ENCODE peak calls at places on chromosomes 1 and 21, in four cellular contexts. Y is kidney epithelial cell, C is lung, P is mammary epithelial cell. I is an unnamed sample.
A peak's percentile ranks its signal among the peaks of the same experiment; 100 is the strongest.

GRCh38 chr1:197224160-197224559 is 43.9 kb upstream of the CRB1 start:
- DNase-seq in P (no peak), C (no peak), Y (no peak), I (no peak)

GRCh38 chr1:225919906-225920305 is 4.1 kb downstream of the PYCR2 start:
- DNase-seq in C (peak; percentile 59), Y (peak; percentile 54), P (peak; percentile 83), I (peak; percentile 86)

GRCh38 chr1:209720826-209721225 is 16.2 kb downstream of the HSD11B1 start:
- DNase-seq in Y (no peak), C (no peak), P (no peak), I (no peak)

GRCh38 chr1:14755518-14756252 is 157.2 kb downstream of the KAZN start:
- DNase-seq in Y (no peak), C (no peak), P (peak; percentile 62), I (no peak)

GRCh38 chr1:228243093-228243492 is 35.2 kb downstream of the OBSCN start:
- DNase-seq in Y (no peak), P (no peak), C (no peak), I (no peak)

GRCh38 chr1:115299266-115299665 is 38.8 kb downstream of the NGF start:
- DNase-seq in P (peak; percentile 78), C (no peak), Y (no peak), I (peak; percentile 70)

GRCh38 chr1:75785320-75785963 is 614 bp upstream of the RABGGTB start:
- DNase-seq in C (no peak), P (no peak), Y (no peak), I (no peak)

GRCh38 chr1:218658899-218659298 is 313.8 kb downstream of the TGFB2 start:
- DNase-seq in C (no peak), P (peak; percentile 79), Y (peak; percentile 96), I (peak; percentile 91)

GRCh38 chr1:168801032-168801745 is 72.2 kb upstream of the DPT start:
- DNase-seq in P (no peak), Y (no peak), C (no peak), I (no peak)

GRCh38 chr1:23389846-23390321 is 20.2 kb upstream of the ZNF436 start:
- DNase-seq in P (no peak), C (no peak), Y (no peak), I (no peak)

GRCh38 chr1:211654838-211655787 is 20.3 kb downstream of the NEK2 start:
- DNase-seq in C (peak; percentile 85), Y (no peak), P (peak; percentile 68), I (peak; percentile 79)

GRCh38 chr1:84298336-84298687 is 3.2 kb upstream of the SAMD13 start:
- DNase-seq in P (peak; percentile 7), Y (no peak), C (peak; percentile 33), I (no peak)

GRCh38 chr1:230317823-230318819 is 108.0 kb downstream of the PGBD5 start:
- DNase-seq in P (no peak), C (no peak), Y (no peak), I (no peak)

GRCh38 chr1:245091818-245092637 is 62.8 kb upstream of the KIF26B start:
- DNase-seq in P (peak; percentile 92), Y (peak; percentile 96), C (peak; percentile 48), I (peak; percentile 84)

GRCh38 chr1:169538998-169539871 is 47.0 kb downstream of the F5 start:
- DNase-seq in C (no peak), P (peak; percentile 82), Y (peak; percentile 41), I (peak; percentile 96)

GRCh38 chr1:38243106-38243505 is 196.5 kb upstream of the POU3F1 start:
- DNase-seq in Y (no peak), P (peak; percentile 32), C (no peak), I (no peak)

GRCh38 chr1:244730153-244730933 is 77.4 kb downstream of the DESI2 start:
- DNase-seq in C (peak; percentile 45), Y (no peak), P (peak; percentile 23), I (no peak)

GRCh38 chr21:46205121-46205520 is 20.9 kb upstream of the SPATC1L start:
- DNase-seq in C (no peak), Y (no peak), P (no peak), I (no peak)

GRCh38 chr1:36458910-36459309 is 5.3 kb downstream of the MRPS15 start:
- DNase-seq in Y (no peak), C (no peak), P (peak; percentile 17), I (no peak)

GRCh38 chr1:7752512-7753417 is 18.3 kb upstream of the VAMP3 start:
- DNase-seq in P (peak; percentile 51), Y (no peak), C (peak; percentile 53), I (peak; percentile 67)

GRCh38 chr1:155934933-155935590 is 849 bp upstream of the KHDC4 start:
- DNase-seq in P (no peak), Y (no peak), C (no peak), I (no peak)

GRCh38 chr1:235069577-235070563 is 58.8 kb downstream of the TOMM20 start:
- DNase-seq in P (peak; percentile 99), C (peak; percentile 83), Y (peak; percentile 95), I (no peak)

GRCh38 chr1:47755368-47755990 is 241.7 kb downstream of the TRABD2B start:
- DNase-seq in Y (no peak), C (no peak), P (no peak), I (no peak)

GRCh38 chr1:14666376-14666775 is 67.9 kb downstream of the KAZN start:
- DNase-seq in C (no peak), P (peak; percentile 62), Y (no peak), I (no peak)

GRCh38 chr1:235649722-235650163 is at the start of gene GNG4:
- DNase-seq in Y (no peak), P (no peak), C (no peak), I (no peak)

GRCh38 chr1:39398278-39399010 is 93.0 kb upstream of the BMP8A start:
- DNase-seq in Y (peak; percentile 99), P (peak; percentile 96), C (peak; percentile 72), I (peak; percentile 95)

GRCh38 chr1:17045623-17046022 is 8.2 kb downstream of the SDHB start:
- DNase-seq in Y (no peak), C (no peak), P (no peak), I (no peak)

GRCh38 chr1:44270666-44271628 is 57.7 kb downstream of the DMAP1 start:
- DNase-seq in P (no peak), C (no peak), Y (no peak), I (no peak)

GRCh38 chr1:184078564-184079107 is 27.1 kb downstream of the TSEN15 start:
- DNase-seq in Y (no peak), C (no peak), P (no peak), I (no peak)

GRCh38 chr1:201221201-201221846 is 30.7 kb downstream of the IGFN1 start:
- DNase-seq in P (no peak), C (peak; percentile 26), Y (no peak), I (no peak)

GRCh38 chr1:163538682-163539081 is 216.9 kb downstream of the NUF2 start:
- DNase-seq in Y (no peak), C (no peak), P (no peak), I (no peak)

GRCh38 chr1:227887697-227888403 is 59.9 kb downstream of the WNT9A start:
- DNase-seq in P (no peak), C (peak; percentile 32), Y (no peak), I (no peak)

GRCh38 chr21:32604484-32604883 is 7.7 kb downstream of the CFAP298 start:
- DNase-seq in P (no peak), C (no peak), Y (no peak), I (no peak)

GRCh38 chr1:210741564-210741963 is 392.4 kb downstream of the KCNH1 start:
- DNase-seq in Y (no peak), P (no peak), C (no peak), I (no peak)

DNA sequence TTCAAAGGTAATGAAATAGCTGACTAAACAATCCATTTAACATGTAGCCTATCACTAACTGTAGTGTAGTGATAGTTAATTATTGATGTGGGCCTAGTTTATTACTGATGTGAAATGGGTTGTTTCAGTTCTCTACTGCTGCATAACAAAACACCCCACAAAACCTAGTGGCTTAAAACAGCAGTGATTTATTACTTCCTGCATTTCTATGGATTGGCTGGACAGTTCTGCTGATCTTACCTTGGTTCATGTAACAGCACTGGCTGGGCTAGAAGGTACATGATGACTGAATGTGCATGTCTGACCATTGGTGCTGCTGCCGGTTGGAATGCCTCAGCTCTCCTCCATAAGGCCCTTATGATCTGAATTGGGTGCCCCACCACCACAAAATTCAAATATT is 5.4 kb upstream of the ABL2 start:
- DNase-seq in Y (no peak), P (no peak), C (no peak), I (no peak)
- H3K4me3 ChIP-seq in Y (no peak overlapping the region), P (no peak overlapping the region), C (no peak overlapping the region), I (no peak overlapping the region)

GRCh38 chr1:206909167-206909882 is 12.1 kb downstream of the IL24 start:
- DNase-seq in P (peak; percentile 77), Y (no peak), C (peak; percentile 89), I (no peak)
- TF ChIP-seq CTCF in P (no peak), Y (no peak), C (no peak), I (no peak)

DNA sequence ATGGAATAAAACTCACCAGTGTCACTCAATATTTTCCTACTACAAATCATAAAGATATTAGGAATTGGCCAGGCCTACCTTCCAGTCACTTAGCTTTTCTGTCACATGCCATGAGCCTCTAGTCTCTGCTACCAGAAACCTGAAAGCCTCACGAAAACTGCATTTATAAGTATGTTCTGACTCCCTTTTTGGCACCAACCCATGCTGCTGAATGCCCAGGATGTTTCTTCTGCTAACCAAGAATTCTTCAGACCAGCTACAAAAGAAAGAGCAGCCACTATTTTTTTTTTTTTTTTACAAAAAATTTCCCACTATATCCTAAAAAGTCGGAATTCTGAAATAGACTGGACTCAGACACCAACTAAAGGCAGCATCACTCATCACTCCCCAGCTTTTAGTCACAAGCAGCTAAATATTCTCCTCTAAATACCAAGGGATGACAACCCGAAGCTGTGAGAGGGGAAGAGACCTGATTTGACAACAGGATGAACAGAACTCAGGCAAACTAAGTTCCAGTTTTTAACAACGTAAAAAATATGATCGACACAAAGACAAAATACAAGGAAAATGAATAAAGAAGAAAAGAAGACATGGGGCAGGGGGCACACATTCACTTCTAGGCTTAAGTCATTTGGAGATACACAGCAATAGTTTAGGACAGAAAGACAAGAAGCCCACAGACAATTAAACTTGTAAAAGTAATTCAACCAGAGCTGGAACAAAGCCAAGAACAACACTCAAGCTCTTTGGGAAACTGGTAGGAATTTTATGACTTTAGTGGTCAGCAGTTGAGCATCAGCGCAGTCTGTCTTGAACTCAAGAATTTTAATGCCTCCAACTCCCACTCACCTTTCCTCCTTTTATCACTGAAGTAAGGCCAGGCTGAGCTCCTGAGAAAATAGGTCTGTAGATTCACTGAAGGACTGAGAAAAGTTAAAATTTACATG is 1.6 kb downstream of the DCAF8 start:
- DNase-seq in C (no peak), Y (peak; percentile 90), P (peak; percentile 61), I (peak; percentile 92)
- H3K4me3 ChIP-seq in C (no peak overlapping the region), Y (peak overlapping the region; percentile 14), P (peak overlapping the region; percentile 97), I (peak overlapping the region; percentile 87)

GRCh38 chr1:177181280-177181630 is 10.5 kb downstream of the BRINP2 start:
- DNase-seq in C (no peak), P (no peak), Y (no peak), I (no peak)

GRCh38 chr1:177181631-177182291 is 11.0 kb downstream of the BRINP2 start:
- DNase-seq in Y (no peak), C (peak; percentile 55), P (peak; percentile 34), I (peak; percentile 24)

GRCh38 chr1:177183801-177184200 is 13.0 kb downstream of the BRINP2 start:
- DNase-seq in C (no peak), P (no peak), Y (no peak), I (no peak)

GRCh38 chr1:177190308-177190970 is 19.7 kb downstream of the BRINP2 start:
- DNase-seq in P (no peak), Y (no peak), C (no peak), I (no peak)

DNA sequence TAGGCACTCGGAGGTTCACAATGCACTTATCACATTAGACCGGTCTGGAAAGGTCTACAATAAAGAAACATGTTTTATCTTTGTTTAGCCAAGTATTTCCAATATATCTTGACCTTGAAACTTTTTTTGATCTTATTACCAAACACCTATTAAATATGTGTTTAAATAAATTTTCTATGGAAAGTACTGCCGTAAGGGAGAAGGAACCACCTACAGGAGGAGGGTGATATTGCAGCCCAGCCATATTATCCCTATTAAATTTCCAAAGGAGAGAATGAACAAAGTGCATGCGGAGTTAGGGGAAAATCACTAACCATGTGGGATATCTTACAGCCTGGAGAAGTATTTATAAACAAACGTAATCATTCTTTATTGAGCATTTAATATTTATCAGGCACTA is 14.5 kb downstream of the BRINP2 start:
- DNase-seq in C (no peak), Y (no peak), P (no peak), I (no peak)
- TF ChIP-seq CTCF in C (no peak), Y (peak; percentile 53), P (peak; percentile 67), I (peak; percentile 59)